ENCODE peak calls at places on chromosomes 4 and X, in nine cellular contexts. M is NCI-H748 treated with DMSO at 0.1 percent for 48 hours, O is neural crest cell, E is retina, R is posterior vena cava, Z is Kasumi-1, T is DMS153, Q is adipocyte, N is GM06990. D is an unnamed sample.
A peak's percentile ranks its signal among the peaks of the same experiment; 100 is the strongest.

GRCh38 chr4:41437264-41437566 is 100.7 kb upstream of the LIMCH1 start:
- DNase-seq in Q (no peak), M (no peak), Z (no peak), N (no peak), R (no peak), O (no peak), E (no peak), T (peak; percentile 34), D (no peak)

GRCh38 chr4:16642897-16643296 is 255.5 kb downstream of the LDB2 start:
- DNase-seq in M (no peak), R (no peak), O (no peak), Z (peak; percentile 26), Q (no peak), T (no peak), N (no peak), E (no peak), D (no peak)

GRCh38 chrX:8429692-8430249 is 34.9 kb upstream of the VCX3B start:
- DNase-seq in Q (no peak), R (no peak), N (no peak), M (no peak), E (no peak), T (no peak), Z (no peak), O (no peak), D (no peak)

GRCh38 chr4:159267023-159267939 is 164.4 kb downstream of the RAPGEF2 start:
- DNase-seq in E (peak; percentile 83), T (no peak), M (no peak), R (no peak), Z (no peak), Q (peak; percentile 29), O (no peak), N (no peak), D (no peak)

GRCh38 chr4:168920438-168921081 is 89.5 kb downstream of the CBR4 start:
- DNase-seq in O (no peak), M (no peak), N (no peak), Q (no peak), E (no peak), T (no peak), Z (no peak), R (no peak), D (no peak)

GRCh38 chr4:101067383-101067782 is 279.9 kb downstream of the PPP3CA start:
- DNase-seq in Z (no peak), M (no peak), O (no peak), Q (peak; percentile 52), T (no peak), R (no peak), E (no peak), N (no peak), D (no peak)

GRCh38 chrX:47992093-47992375 is 11.8 kb downstream of the ZNF182 start:
- DNase-seq in N (no peak), Z (no peak), R (no peak), M (no peak), O (no peak), E (no peak), Q (no peak), T (no peak), D (no peak)

GRCh38 chr4:143667461-143667860 is 33.0 kb downstream of the FREM3 start:
- DNase-seq in O (no peak), M (no peak), E (peak; percentile 71), Z (no peak), N (no peak), T (no peak), R (no peak), Q (peak; percentile 95), D (no peak)

GRCh38 chr4:53962516-53963225 is 101.7 kb downstream of the CHIC2 start:
- DNase-seq in E (no peak), R (no peak), O (no peak), N (no peak), Q (peak; percentile 65), T (no peak), Z (no peak), M (no peak), D (no peak)

GRCh38 chr4:4423706-4424498 is 37.0 kb downstream of the NSG1 start:
- DNase-seq in N (no peak), Z (no peak), R (peak; percentile 41), E (no peak), T (no peak), O (no peak), M (no peak), Q (no peak), D (no peak)

GRCh38 chr4:85968945-85969830 is 390.7 kb downstream of the MAPK10 start:
- DNase-seq in Q (peak; percentile 89), N (peak; percentile 8), M (peak; percentile 10), O (no peak), Z (peak; percentile 79), T (peak; percentile 57), R (no peak), E (peak; percentile 34), D (peak; percentile 19)

GRCh38 chr4:143286733-143287570 is 49.7 kb upstream of the GAB1 start:
- DNase-seq in Q (peak; percentile 74), O (no peak), M (no peak), R (no peak), N (no peak), E (no peak), Z (no peak), T (no peak), D (no peak)

GRCh38 chr4:180999217-180999616 is 1244.0 kb upstream of the TENM3 start:
- DNase-seq in T (peak; percentile 6), Q (peak; percentile 21), M (peak; percentile 23), O (no peak), Z (no peak), E (no peak), N (no peak), R (no peak), D (no peak)

GRCh38 chr4:94410678-94411206 is 41.0 kb upstream of the PDLIM5 start:
- DNase-seq in T (no peak), O (no peak), M (no peak), E (no peak), R (peak; percentile 92), Z (no peak), Q (peak; percentile 27), N (no peak), D (no peak)

GRCh38 chr4:87506974-87507701 is 22.0 kb downstream of the SPARCL1 start:
- DNase-seq in Q (peak; percentile 90), E (no peak), O (no peak), M (no peak), T (no peak), R (no peak), Z (no peak), N (no peak), D (no peak)

GRCh38 chr4:124564121-124564520 is 148.4 kb downstream of the ANKRD50 start:
- DNase-seq in O (no peak), E (no peak), R (no peak), T (no peak), N (no peak), Z (no peak), Q (peak; percentile 19), M (no peak), D (no peak)

GRCh38 chr4:52983563-52984303 is 121.6 kb downstream of the RASL11B start:
- DNase-seq in Q (peak; percentile 93), O (peak; percentile 12), N (no peak), R (no peak), M (peak; percentile 48), Z (peak; percentile 98), T (peak; percentile 39), E (peak; percentile 49), D (peak; percentile 49)

GRCh38 chr4:154009191-154009590 is 220.3 kb upstream of the SFRP2 start:
- DNase-seq in Z (no peak), R (no peak), O (no peak), M (no peak), T (no peak), Q (no peak), E (no peak), N (no peak), D (no peak)

GRCh38 chr4:58776627-58777026 is 1666.4 kb upstream of the IGFBP7 start:
- DNase-seq in M (no peak), Q (peak; percentile 38), Z (no peak), N (no peak), O (no peak), T (no peak), R (no peak), E (no peak), D (no peak)

GRCh38 chr4:152352645-152353116 is 183.2 kb downstream of the FBXW7 start:
- DNase-seq in N (peak; percentile 50), M (peak; percentile 95), Q (peak; percentile 97), E (peak; percentile 85), T (peak; percentile 95), O (peak; percentile 34), Z (peak; percentile 84), R (peak; percentile 78), D (peak; percentile 53)

GRCh38 chrX:78199851-78200250 is 60.4 kb upstream of the TAF9B start:
- DNase-seq in M (no peak), O (no peak), N (no peak), T (no peak), R (no peak), Q (peak; percentile 9), Z (peak; percentile 57), E (no peak), D (no peak)

GRCh38 chrX:38854305-38854704 is 53.0 kb downstream of the MID1IP1 start:
- DNase-seq in T (no peak), E (no peak), O (no peak), Q (no peak), N (no peak), R (no peak), M (no peak), Z (no peak), D (no peak)

GRCh38 chr4:64588507-64588906 is 179.3 kb upstream of the TECRL start:
- DNase-seq in Q (no peak), M (no peak), T (no peak), Z (no peak), N (no peak), E (no peak), O (no peak), R (no peak), D (no peak)

GRCh38 chr4:169163495-169163894 is 107.3 kb downstream of the SH3RF1 start:
- DNase-seq in Z (no peak), O (no peak), T (no peak), R (no peak), Q (no peak), N (no peak), E (no peak), M (no peak), D (no peak)

GRCh38 chr4:45662996-45663395 is 460.9 kb downstream of the GABRG1 start:
- DNase-seq in Z (no peak), Q (peak; percentile 15), T (no peak), M (no peak), O (no peak), E (peak; percentile 10), N (no peak), R (no peak), D (no peak)

GRCh38 chr4:114626202-114626601 is 27.6 kb downstream of the UGT8 start:
- DNase-seq in O (no peak), T (no peak), M (no peak), Z (no peak), E (no peak), Q (no peak), N (no peak), R (no peak), D (no peak)

GRCh38 chr4:14218641-14219040 is 591.1 kb upstream of the BOD1L1 start:
- DNase-seq in M (peak; percentile 73), R (no peak), N (no peak), E (no peak), Q (no peak), Z (no peak), T (no peak), O (peak; percentile 29), D (no peak)

GRCh38 chr4:184382189-184382846 is 92.0 kb downstream of the IRF2 start:
- DNase-seq in R (no peak), T (peak; percentile 67), Q (no peak), M (peak; percentile 4), E (no peak), Z (peak; percentile 34), O (no peak), N (no peak), D (peak; percentile 6)